ENCODE peak calls at places on chromosome 20, in seven cellular contexts. C is endodermal cell, S is thyroid gland, Q is natural killer cell, G is neural crest cell, Z is HCT116, I is Peyer's patch. M is an unnamed sample.

GRCh38 chr20:31605902-31606677 is 1.0 kb downstream of the ID1 start:
- DNase-seq in C (peak), S (peak), Q (no peak), G (peak), Z (no peak), I (peak), M (peak)

GRCh38 chr20:56400001-56400640 is 7.7 kb downstream of the CSTF1 start:
- DNase-seq in C (peak), S (peak), Q (no peak), G (peak), Z (peak), I (no peak), M (peak)

GRCh38 chr20:31707994-31708744 is 14.5 kb downstream of the BCL2L1 start:
- DNase-seq in C (peak), S (peak), Q (no peak), G (no peak), Z (no peak), I (no peak), M (no peak)

GRCh38 chr20:51423810-51424209 is 118.7 kb downstream of the NFATC2 start:
- DNase-seq in C (peak), S (peak), Q (no peak), G (no peak), Z (no peak), I (no peak), M (no peak)

GRCh38 chr20:32028647-32029372 is 18.6 kb downstream of the CCM2L start:
- DNase-seq in C (peak), S (no peak), Q (no peak), G (no peak), Z (no peak), I (no peak), M (peak)

GRCh38 chr20:24634855-24635254 is 165.4 kb downstream of the SYNDIG1 start:
- DNase-seq in C (peak), S (peak), Q (no peak), G (no peak), Z (peak), I (no peak), M (no peak)

GRCh38 chr20:53866787-53867740 is 203.3 kb downstream of the BCAS1 start:
- DNase-seq in C (no peak), S (no peak), Q (no peak), G (no peak), Z (no peak), I (no peak), M (no peak)

GRCh38 chr20:20130399-20130798 is 78.1 kb downstream of the CFAP61 start:
- DNase-seq in C (peak), S (no peak), Q (no peak), G (no peak), Z (peak), I (no peak), M (no peak)

GRCh38 chr20:57947421-57948176 is 237.8 kb upstream of the PMEPA1 start:
- DNase-seq in C (no peak), S (no peak), Q (no peak), G (no peak), Z (no peak), I (no peak), M (no peak)

GRCh38 chr20:32354592-32355416 is 3.3 kb upstream of the ASXL1 start:
- DNase-seq in C (no peak), S (no peak), Q (no peak), G (no peak), Z (no peak), I (no peak), M (no peak)

GRCh38 chr20:6632187-6632586 is 135.3 kb upstream of the BMP2 start:
- DNase-seq in C (no peak), S (no peak), Q (no peak), G (no peak), Z (no peak), I (peak), M (no peak)

GRCh38 chr20:20362774-20363435 is 5.0 kb upstream of the INSM1 start:
- DNase-seq in C (peak), S (no peak), Q (no peak), G (peak), Z (no peak), I (no peak), M (peak)

GRCh38 chr20:58011947-58012610 is 216.4 kb downstream of the ANKRD60 start:
- DNase-seq in C (peak), S (no peak), Q (no peak), G (no peak), Z (no peak), I (no peak), M (no peak)

GRCh38 chr20:5996765-5997164 is 46.3 kb downstream of the MCM8 start:
- DNase-seq in C (no peak), S (no peak), Q (peak), G (no peak), Z (no peak), I (no peak), M (no peak)

GRCh38 chr20:31485450-31486339 is 10.6 kb downstream of the REM1 start:
- DNase-seq in C (no peak), S (peak), Q (no peak), G (no peak), Z (no peak), I (peak), M (no peak)

GRCh38 chr20:57870597-57871236 is 160.9 kb upstream of the PMEPA1 start:
- DNase-seq in C (no peak), S (no peak), Q (no peak), G (no peak), Z (no peak), I (no peak), M (no peak)

GRCh38 chr20:42749548-42749947 is 440.2 kb downstream of the PTPRT start:
- DNase-seq in C (no peak), S (no peak), Q (no peak), G (no peak), Z (no peak), I (no peak), M (no peak)

GRCh38 chr20:34871320-34871926 is 1.2 kb downstream of the GGT7 start:
- DNase-seq in C (peak), S (no peak), Q (no peak), G (no peak), Z (no peak), I (no peak), M (no peak)

GRCh38 chr20:34559311-34560140 is 1.0 kb downstream of the MAP1LC3A start:
- DNase-seq in C (peak), S (peak), Q (no peak), G (peak), Z (no peak), I (no peak), M (no peak)

GRCh38 chr20:48807586-48808381 is 20.0 kb downstream of the PREX1 start:
- DNase-seq in C (no peak), S (no peak), Q (no peak), G (no peak), Z (no peak), I (no peak), M (no peak)

GRCh38 chr20:57791946-57792328 is 82.1 kb upstream of the PMEPA1 start:
- DNase-seq in C (peak), S (no peak), Q (no peak), G (no peak), Z (no peak), I (no peak), M (no peak)

GRCh38 chr20:18794428-18794787 is 19.2 kb upstream of the SCP2D1 start:
- DNase-seq in C (no peak), S (no peak), Q (no peak), G (no peak), Z (no peak), I (no peak), M (no peak)

GRCh38 chr20:14992961-14993360 is 655.5 kb upstream of the FLRT3 start:
- DNase-seq in C (no peak), S (no peak), Q (no peak), G (no peak), Z (no peak), I (no peak), M (no peak)

GRCh38 chr20:33724439-33725094 is 4.5 kb upstream of the PXMP4 start:
- DNase-seq in C (no peak), S (peak), Q (no peak), G (no peak), Z (no peak), I (no peak), M (no peak)

GRCh38 chr20:33119725-33120720 is 40.6 kb downstream of the BPIFB4 start:
- DNase-seq in C (peak), S (no peak), Q (no peak), G (no peak), Z (no peak), I (no peak), M (no peak)

GRCh38 chr20:2273634-2274302 is 22.0 kb upstream of the TGM3 start:
- DNase-seq in C (no peak), S (no peak), Q (no peak), G (no peak), Z (no peak), I (no peak), M (no peak)

GRCh38 chr20:1033751-1034419 is 31.8 kb upstream of the RSPO4 start:
- DNase-seq in C (no peak), S (no peak), Q (no peak), G (no peak), Z (no peak), I (no peak), M (no peak)

GRCh38 chr20:64226686-64227576 is 28.6 kb upstream of the PCMTD2 start:
- DNase-seq in C (no peak), S (no peak), Q (no peak), G (no peak), Z (no peak), I (no peak), M (no peak)

GRCh38 chr20:12916699-12917098 is 92.1 kb upstream of the SPTLC3 start:
- DNase-seq in C (peak), S (peak), Q (no peak), G (no peak), Z (no peak), I (no peak), M (no peak)

GRCh38 chr20:50450961-50451752 is 59.0 kb upstream of the PTPN1 start:
- DNase-seq in C (peak), S (no peak), Q (peak), G (no peak), Z (no peak), I (no peak), M (no peak)

GRCh38 chr20:17808357-17808756 is 108.6 kb downstream of the BANF2 start:
- DNase-seq in C (no peak), S (peak), Q (no peak), G (peak), Z (no peak), I (no peak), M (no peak)

GRCh38 chr20:49245921-49246740 is 26.9 kb downstream of the DDX27 start:
- DNase-seq in C (peak), S (peak), Q (no peak), G (no peak), Z (peak), I (no peak), M (no peak)

GRCh38 chr20:17969884-17970409 is 1.1 kb downstream of the MGME1 start:
- DNase-seq in C (peak), S (peak), Q (peak), G (no peak), Z (no peak), I (peak), M (no peak)

DNA sequence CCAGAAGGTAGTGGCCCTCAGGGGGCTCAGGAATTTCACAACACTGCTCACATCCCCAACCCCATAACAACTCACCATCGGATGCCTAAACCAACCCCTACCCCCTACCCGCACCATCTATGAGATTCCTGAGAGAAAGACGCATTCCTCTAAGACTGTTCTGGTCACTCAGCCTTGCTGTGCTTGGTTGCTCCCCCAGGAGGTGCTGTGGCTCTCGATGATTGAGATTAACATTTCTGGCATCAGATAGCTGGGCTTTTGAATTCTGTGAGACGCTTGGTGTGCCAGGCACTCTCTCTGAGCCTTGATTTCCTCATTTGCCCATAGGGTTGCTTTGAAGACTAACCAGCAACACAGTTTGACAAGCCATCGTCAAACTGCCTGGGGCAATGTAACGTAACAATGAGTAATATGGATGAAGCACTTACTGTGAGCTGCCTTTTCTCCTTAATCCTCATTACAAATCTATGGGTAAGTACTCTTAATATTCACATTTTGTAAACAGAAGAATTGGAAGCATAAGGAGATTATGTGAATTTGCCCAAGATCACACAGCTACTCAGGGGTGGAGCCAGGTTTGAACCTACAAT is 978 bp downstream of the WFDC6 start:
- DNase-seq in C (peak), S (no peak), Q (no peak), G (no peak), Z (no peak), I (no peak), M (no peak)
- TF ChIP-seq CTCF in C (peak), S (no peak), Q (no peak), G (no peak), Z (no peak), I (no peak), M (peak)

GRCh38 chr20:52783769-52784168 is 188.4 kb upstream of the TSHZ2 start:
- DNase-seq in C (peak), S (peak), Q (no peak), G (no peak), Z (no peak), I (no peak), M (no peak)
- TF ChIP-seq CTCF in C (peak), S (no peak), Q (no peak), G (peak), Z (no peak), I (no peak), M (peak)

GRCh38 chr20:63027425-63028389 is 20.9 kb upstream of the BHLHE23 start:
- DNase-seq in C (no peak), S (no peak), Q (no peak), G (no peak), Z (no peak), I (peak), M (no peak)

GRCh38 chr20:63028461-63028921 is 21.7 kb upstream of the BHLHE23 start:
- DNase-seq in C (no peak), S (no peak), Q (no peak), G (no peak), Z (no peak), I (peak), M (no peak)

GRCh38 chr20:63031251-63032014 is 24.7 kb upstream of the BHLHE23 start:
- DNase-seq in C (no peak), S (no peak), Q (no peak), G (no peak), Z (no peak), I (peak), M (no peak)

GRCh38 chr20:63032026-63032800 is 25.4 kb upstream of the BHLHE23 start:
- DNase-seq in C (no peak), S (no peak), Q (no peak), G (no peak), Z (no peak), I (peak), M (no peak)

DNA sequence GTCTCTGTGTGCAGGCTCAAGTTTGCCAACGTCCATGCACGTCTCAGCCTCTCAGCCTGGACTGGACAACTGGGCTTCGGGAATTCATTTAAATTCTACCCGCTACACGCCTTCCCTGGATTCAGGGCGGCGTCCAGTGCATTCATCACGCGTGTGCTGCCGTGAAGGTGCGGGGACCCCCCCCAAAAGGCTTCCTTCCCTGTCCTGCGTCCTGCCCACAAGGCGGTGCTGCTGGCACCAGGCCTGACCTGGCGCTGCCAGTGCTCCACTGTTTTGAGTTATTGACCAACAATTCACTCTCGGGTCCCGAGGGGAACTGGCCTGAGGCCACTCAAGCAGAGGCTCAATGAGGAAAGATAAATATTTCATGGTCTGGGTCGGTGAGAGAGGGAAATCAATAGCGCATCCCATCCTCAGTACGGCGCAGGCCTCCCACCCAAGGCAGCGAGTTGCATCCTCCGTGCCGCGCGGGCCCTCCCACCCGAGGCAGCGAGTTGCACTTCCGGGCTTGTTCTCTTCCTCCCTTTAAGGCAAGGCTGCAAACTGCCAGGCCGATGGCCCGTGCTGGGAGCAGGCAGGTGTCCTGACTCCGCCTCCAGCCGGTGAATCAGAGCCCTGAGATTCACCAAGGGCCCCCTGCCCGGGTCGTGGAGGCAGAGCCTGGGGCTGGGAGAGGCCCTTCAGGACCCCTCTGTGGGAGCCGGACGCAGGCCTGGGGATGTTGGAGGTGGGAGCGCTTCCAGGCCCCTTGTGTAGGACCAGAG is 22.8 kb upstream of the BHLHE23 start:
- DNase-seq in C (peak), S (no peak), Q (no peak), G (no peak), Z (no peak), I (peak), M (no peak)
- TF ChIP-seq CTCF in C (no peak), S (no peak), Q (no peak), G (no peak), Z (no peak), I (no peak), M (no peak)

DNA sequence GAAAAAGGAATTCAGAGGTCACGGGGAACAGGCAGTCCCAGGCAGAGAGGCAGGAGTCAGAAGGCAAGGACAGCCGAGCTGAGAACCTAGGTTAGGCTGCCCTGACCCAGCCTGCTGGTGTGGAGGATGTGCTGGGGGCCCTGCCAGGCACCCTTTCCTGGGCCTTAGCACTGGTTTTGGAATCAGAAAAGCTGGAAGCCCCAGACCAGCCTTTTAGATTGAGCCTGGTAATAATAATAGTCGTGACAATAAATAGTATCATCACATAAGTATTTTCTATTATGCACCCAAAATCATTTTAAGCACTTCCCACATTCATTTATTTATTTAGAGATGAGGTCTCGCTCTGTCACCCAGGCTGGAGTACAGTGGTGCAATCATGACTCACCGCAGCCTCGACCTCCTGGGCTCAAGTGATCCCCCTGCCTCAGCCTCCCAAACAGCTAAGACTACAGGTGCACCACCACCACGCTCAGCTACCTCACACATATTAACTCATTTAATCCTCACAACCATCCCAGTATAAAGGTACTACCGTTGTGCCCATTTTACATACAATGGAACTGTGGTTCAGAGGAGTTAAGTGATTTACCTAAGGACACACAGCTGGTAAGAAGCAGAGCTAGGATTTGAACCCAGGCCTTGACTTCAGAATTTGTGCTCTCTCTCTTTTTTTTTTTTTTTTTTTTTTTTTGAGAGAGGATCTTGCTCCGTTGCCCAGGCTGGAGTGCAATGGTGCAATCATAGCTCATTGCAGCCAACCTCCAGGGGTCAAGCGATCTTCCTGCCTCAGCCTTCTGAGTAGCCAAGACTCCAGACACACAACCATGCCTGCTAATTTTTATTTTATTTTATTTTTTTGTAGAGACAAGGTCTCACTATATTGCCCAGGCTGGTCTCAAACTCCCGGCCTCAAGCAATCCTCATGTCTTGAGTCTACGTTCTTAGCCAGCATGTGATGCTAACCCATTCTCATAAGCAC is 19.7 kb downstream of the TGM2 start:
- DNase-seq in C (no peak), S (no peak), Q (no peak), G (no peak), Z (no peak), I (no peak), M (no peak)
- TF ChIP-seq CTCF in C (no peak), S (no peak), Q (no peak), G (no peak), Z (no peak), I (no peak), M (no peak)

GRCh38 chr20:47663354-47664067 is 121.8 kb downstream of the SULF2 start:
- DNase-seq in C (peak), S (peak), Q (peak), G (peak), Z (peak), I (peak), M (peak)
- TF ChIP-seq CTCF in C (peak), S (peak), Q (peak), G (peak), Z (peak), I (peak), M (peak)

GRCh38 chr20:63224272-63225081 is 8.5 kb upstream of the YTHDF1 start:
- DNase-seq in C (peak), S (peak), Q (no peak), G (no peak), Z (no peak), I (no peak), M (no peak)
- TF ChIP-seq CTCF in C (peak), S (peak), Q (no peak), G (peak), Z (peak), I (no peak), M (no peak)

M was measured in progenitor cell of endocrine pancreas.